ENCODE peak calls at places on chromosome 15, in six cellular contexts. E, Q, V, Z, M and X are unnamed samples.

GRCh38 chr15:96160800-96161199 is 169.7 kb upstream of the NR2F2 start:
- DNase-seq in E (no peak), Q (no peak), V (no peak), Z (no peak), M (no peak), X (no peak)

GRCh38 chr15:100461049-100461448 is 67.7 kb downstream of the CERS3 start:
- DNase-seq in E (no peak), Q (no peak), V (no peak), Z (no peak), M (no peak), X (no peak)

GRCh38 chr15:100468265-100468664 is 60.5 kb downstream of the CERS3 start:
- DNase-seq in E (no peak), Q (peak; percentile 81), V (no peak), Z (no peak), M (no peak), X (no peak)

GRCh38 chr15:20376872-20377271 is 164.7 kb downstream of the GOLGA6L6 start:
- DNase-seq in E (no peak), Q (no peak), V (no peak), Z (no peak), M (no peak), X (no peak)

GRCh38 chr15:38589502-38589901 is 24.9 kb upstream of the RASGRP1 start:
- DNase-seq in E (no peak), Q (peak; percentile 74), V (no peak), Z (peak; percentile 57), M (no peak), X (no peak)

GRCh38 chr15:40104865-40105516 is 3.7 kb downstream of the BMF start:
- DNase-seq in E (peak; percentile 94), Q (peak; percentile 94), V (peak; percentile 54), Z (peak; percentile 90), M (peak; percentile 50), X (peak; percentile 77)

GRCh38 chr15:58307313-58307961 is 124.4 kb upstream of the LIPC start:
- DNase-seq in E (no peak), Q (peak; percentile 55), V (no peak), Z (no peak), M (no peak), X (peak; percentile 56)

GRCh38 chr15:48447657-48448056 is 116.4 kb downstream of the DUT start:
- DNase-seq in E (no peak), Q (no peak), V (no peak), Z (no peak), M (no peak), X (no peak)

GRCh38 chr15:99177679-99178078 is 71.7 kb downstream of the TTC23 start:
- DNase-seq in E (no peak), Q (no peak), V (no peak), Z (no peak), M (no peak), X (no peak)

GRCh38 chr15:36601952-36602351 is 22.5 kb downstream of the CDIN1 start:
- DNase-seq in E (no peak), Q (no peak), V (no peak), Z (no peak), M (no peak), X (no peak)

GRCh38 chr15:28262438-28262837 is 59.5 kb downstream of the HERC2 start:
- DNase-seq in E (no peak), Q (no peak), V (no peak), Z (no peak), M (no peak), X (no peak)

GRCh38 chr15:78917888-78918287 is 27.0 kb downstream of the CTSH start:
- DNase-seq in E (no peak), Q (no peak), V (no peak), Z (no peak), M (no peak), X (no peak)

GRCh38 chr15:52144656-52145055 is 32.1 kb upstream of the BCL2L10 start:
- DNase-seq in E (no peak), Q (peak; percentile 50), V (no peak), Z (no peak), M (no peak), X (no peak)

GRCh38 chr15:92391640-92392039 is 2.0 kb upstream of the ST8SIA2 start:
- DNase-seq in E (no peak), Q (peak; percentile 7), V (no peak), Z (peak; percentile 52), M (no peak), X (peak; percentile 30)